ENCODE peak calls at places on chromosome 1, in five cellular contexts. Q is ovary, T is endodermal cell, W is HL-60, I is fibroblast of lung. C is an unnamed sample.

GRCh38 chr1:231918239-231919015 is 291.8 kb downstream of the DISC1 start:
- DNase-seq in W (no peak), I (peak; percentile 12), T (no peak), Q (no peak), C (peak; percentile 28)

GRCh38 chr1:202852163-202852904 is 36.6 kb downstream of the RABIF start:
- DNase-seq in T (peak; percentile 89), W (peak; percentile 78), Q (no peak), I (peak; percentile 51), C (no peak)

GRCh38 chr1:150560011-150560438 is 10.8 kb downstream of the ADAMTSL4 start:
- DNase-seq in Q (peak; percentile 74), I (peak; percentile 64), T (peak; percentile 95), W (peak; percentile 73), C (peak; percentile 62)

GRCh38 chr1:218366322-218367052 is 21.4 kb downstream of the TGFB2 start:
- DNase-seq in W (no peak), T (no peak), I (no peak), Q (no peak), C (no peak)

GRCh38 chr1:170192535-170192934 is 46.8 kb downstream of the NTMT2 start:
- DNase-seq in Q (no peak), I (no peak), T (no peak), W (no peak), C (no peak)

GRCh38 chr1:113325039-113325438 is 65.3 kb upstream of the MAGI3 start:
- DNase-seq in I (no peak), T (no peak), W (no peak), Q (no peak), C (no peak)

GRCh38 chr1:54581621-54582035 is 33.6 kb downstream of the ACOT11 start:
- DNase-seq in Q (peak; percentile 95), W (no peak), T (peak; percentile 66), I (peak; percentile 82), C (no peak)

GRCh38 chr1:199057284-199057683 is 418.4 kb downstream of the PTPRC start:
- DNase-seq in T (no peak), I (no peak), W (no peak), Q (no peak), C (no peak)

GRCh38 chr1:29235955-29236742 is at the start of gene PTPRU:
- DNase-seq in I (peak; percentile 55), T (peak; percentile 93), Q (peak; percentile 92), W (peak; percentile 61), C (peak; percentile 65)

GRCh38 chr1:235644693-235645305 is 4.8 kb downstream of the GNG4 start:
- DNase-seq in Q (no peak), T (no peak), I (no peak), W (no peak), C (peak; percentile 24)

GRCh38 chr1:9700340-9700739 is 48.8 kb downstream of the PIK3CD start:
- DNase-seq in T (no peak), Q (no peak), W (no peak), I (peak; percentile 50), C (no peak)

GRCh38 chr1:182213163-182213562 is 151.7 kb upstream of the ZNF648 start:
- DNase-seq in Q (no peak), I (no peak), T (no peak), W (peak; percentile 58), C (no peak)

GRCh38 chr1:32014199-32014936 is 700 bp downstream of the KHDRBS1 start:
- DNase-seq in I (peak; percentile 49), W (peak; percentile 30), T (peak; percentile 72), Q (peak; percentile 67), C (peak; percentile 9)

GRCh38 chr1:89557954-89558353 is 33.3 kb downstream of the LRRC8B start:
- DNase-seq in T (no peak), W (no peak), I (no peak), Q (no peak), C (no peak)

GRCh38 chr1:231055271-231055670 is 15.2 kb upstream of the FAM89A start:
- DNase-seq in T (no peak), W (no peak), I (no peak), Q (no peak), C (no peak)

GRCh38 chr1:115727706-115728249 is 40.7 kb downstream of the CASQ2 start:
- DNase-seq in W (peak; percentile 94), Q (peak; percentile 67), I (peak; percentile 99), T (peak; percentile 51), C (no peak)

GRCh38 chr1:234605983-234606730 is 3.8 kb downstream of the IRF2BP2 start:
- DNase-seq in I (peak; percentile 70), Q (no peak), T (no peak), W (peak; percentile 67), C (peak; percentile 23)

GRCh38 chr1:149884433-149885363 is 14.7 kb upstream of the BOLA1 start:
- DNase-seq in Q (no peak), T (peak; percentile 61), W (peak; percentile 83), I (peak; percentile 37), C (no peak)

GRCh38 chr1:94646151-94646643 is 104.6 kb upstream of the F3 start:
- DNase-seq in W (no peak), Q (no peak), I (peak; percentile 67), T (no peak), C (no peak)

GRCh38 chr1:59520759-59521442 is 224.0 kb downstream of the FGGY start:
- DNase-seq in Q (peak; percentile 75), I (peak; percentile 79), W (no peak), T (no peak), C (no peak)

GRCh38 chr1:77322061-77322900 is 40.5 kb downstream of the AK5 start:
- DNase-seq in I (peak; percentile 47), Q (no peak), T (peak; percentile 64), W (no peak), C (no peak)

GRCh38 chr1:225474439-225474985 is 46.7 kb upstream of the LBR start:
- DNase-seq in W (no peak), T (no peak), Q (no peak), I (no peak), C (no peak)

GRCh38 chr1:7940745-7941436 is at the start of gene TNFRSF9:
- DNase-seq in I (no peak), Q (no peak), W (no peak), T (peak; percentile 54), C (peak; percentile 22)

GRCh38 chr1:67850611-67851075 is 17.4 kb upstream of the GNG12 start:
- DNase-seq in T (no peak), W (no peak), Q (peak; percentile 80), I (peak; percentile 92), C (no peak)

GRCh38 chr1:40641601-40642242 is 23.8 kb downstream of the RIMS3 start:
- DNase-seq in I (no peak), T (no peak), Q (no peak), W (no peak), C (no peak)

GRCh38 chr1:89959070-89959654 is 35.7 kb upstream of the ZNF326 start:
- DNase-seq in T (no peak), W (no peak), I (no peak), Q (no peak), C (no peak)

GRCh38 chr1:103129255-103129654 is 20.9 kb upstream of the COL11A1 start:
- DNase-seq in I (no peak), T (no peak), W (no peak), Q (no peak), C (no peak)

GRCh38 chr1:207346562-207346912 is 25.1 kb downstream of the CD55 start:
- DNase-seq in Q (no peak), T (no peak), W (no peak), I (no peak), C (no peak)

GRCh38 chr1:116104667-116105066 is 6.5 kb upstream of the MAB21L3 start:
- DNase-seq in W (no peak), Q (no peak), I (no peak), T (no peak), C (no peak)

GRCh38 chr1:110048240-110048639 is 13.8 kb downstream of the STRIP1 start:
- DNase-seq in W (no peak), T (no peak), I (no peak), Q (no peak), C (no peak)

GRCh38 chr1:34113887-34114286 is 51.1 kb downstream of the CSMD2 start:
- DNase-seq in I (no peak), Q (no peak), T (peak; percentile 70), W (no peak), C (no peak)

GRCh38 chr1:153532161-153532560 is 3.6 kb downstream of the S100A6 start:
- DNase-seq in Q (no peak), I (no peak), W (no peak), T (peak; percentile 33), C (no peak)

GRCh38 chr1:93738075-93738622 is 56.5 kb upstream of the BCAR3 start:
- DNase-seq in W (no peak), I (peak; percentile 64), Q (no peak), T (no peak), C (no peak)

GRCh38 chr1:179588425-179589024 is 3.1 kb upstream of the TDRD5 start:
- DNase-seq in Q (no peak), W (no peak), T (no peak), I (no peak), C (no peak)
- H3K27ac ChIP-seq in Q (no peak overlapping the region), W (no peak overlapping the region), T (no peak overlapping the region), I (no peak overlapping the region), C (no peak overlapping the region)

DNA sequence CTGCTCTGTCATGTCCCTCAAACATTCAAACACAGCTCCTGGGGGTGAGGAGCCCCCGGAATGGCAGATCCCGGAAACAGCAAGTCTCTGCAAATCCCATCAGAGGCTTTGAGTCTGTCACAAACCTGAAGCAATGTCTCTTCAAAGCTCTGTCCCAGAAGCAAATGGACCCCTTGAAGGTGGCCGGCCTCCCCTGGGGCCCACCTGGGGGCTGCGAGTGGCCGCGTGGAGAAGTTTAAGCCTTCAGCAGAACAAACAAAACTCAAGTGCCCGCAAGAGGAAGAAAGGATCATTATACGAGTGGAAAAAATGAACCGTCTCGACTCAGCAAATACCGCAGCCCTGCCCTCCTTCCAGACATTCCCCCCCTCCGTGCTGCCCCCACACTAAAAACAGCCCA is 53.3 kb downstream of the PRDM16 start:
- DNase-seq in I (no peak), W (no peak), T (no peak), Q (no peak), C (no peak)
- H3K27me3 ChIP-seq in I (no peaks in the 10 kb centered on the region), W (no peaks in the 10 kb centered on the region), T (no peaks in the 10 kb centered on the region), Q (no peaks in the 10 kb centered on the region), C (no peaks in the 10 kb centered on the region)

GRCh38 chr1:246506785-246507639 is at the start of gene SMYD3:
- DNase-seq in I (peak; percentile 70), Q (peak; percentile 81), T (peak; percentile 95), W (peak; percentile 67), C (peak; percentile 73)
- TF ChIP-seq CTCF in I (no peak), Q (no peak), T (no peak), W (no peak), C (no peak)

GRCh38 chr1:184112176-184112948 is 60.8 kb downstream of the TSEN15 start:
- DNase-seq in W (no peak), I (no peak), T (no peak), Q (no peak), C (no peak)
- H3K27ac ChIP-seq in W (no peak overlapping the region), I (no peak overlapping the region), T (no peak overlapping the region), Q (no peak overlapping the region), C (no peak overlapping the region)